ENCODE peak calls at places on chromosomes 3 and 15, in seven cellular contexts. G is H4; V is stimulated activated CD8-positive, alpha-beta memory T cell treated with anti-CD3 and anti-CD28 coated beads, Interleukin-2, amount 100 ng/mL, for 48 hours; X is MCF 10A; L is iPS-NIHi11; Z is foreskin fibroblast; A is mesothelial cell of epicardium. B is an unnamed sample.

GRCh38 chr3:185823280-185824044 is 1.4 kb downstream of the IGF2BP2 start:
- DNase-seq in G (no peak), V (no peak), X (peak), L (peak), Z (no peak), A (peak), B (peak)

GRCh38 chr15:75420698-75421097 is 30.8 kb downstream of the SIN3A start:
- DNase-seq in G (no peak), V (no peak), X (peak), L (no peak), Z (peak), A (no peak), B (no peak)

GRCh38 chr15:32717290-32718081 is at the start of gene GREM1:
- DNase-seq in G (no peak), V (no peak), X (no peak), L (peak), Z (peak), A (peak), B (peak)

GRCh38 chr3:101851833-101852232 is 2.5 kb downstream of the NFKBIZ start:
- DNase-seq in G (no peak), V (no peak), X (no peak), L (no peak), Z (no peak), A (no peak), B (no peak)

GRCh38 chr3:169399068-169399467 is 264.4 kb downstream of the MECOM start:
- DNase-seq in G (no peak), V (no peak), X (no peak), L (no peak), Z (no peak), A (no peak), B (no peak)

GRCh38 chr15:31265871-31266711 is 60.5 kb upstream of the KLF13 start:
- DNase-seq in G (peak), V (peak), X (no peak), L (no peak), Z (peak), A (no peak), B (no peak)

GRCh38 chr3:52069891-52070290 is 13.5 kb upstream of the DUSP7 start:
- DNase-seq in G (no peak), V (no peak), X (no peak), L (no peak), Z (no peak), A (no peak), B (no peak)

GRCh38 chr15:23073890-23074631 is 34.7 kb upstream of the TUBGCP5 start:
- DNase-seq in G (peak), V (no peak), X (peak), L (no peak), Z (no peak), A (no peak), B (peak)

GRCh38 chr15:41817781-41818180 is 10.1 kb upstream of the JMJD7 start:
- DNase-seq in G (no peak), V (no peak), X (no peak), L (no peak), Z (no peak), A (no peak), B (no peak)

GRCh38 chr15:31384568-31384967 is 57.9 kb downstream of the KLF13 start:
- DNase-seq in G (no peak), V (no peak), X (no peak), L (no peak), Z (no peak), A (no peak), B (no peak)

GRCh38 chr3:169298247-169298992 is 365.1 kb downstream of the MECOM start:
- DNase-seq in G (no peak), V (no peak), X (no peak), L (no peak), Z (no peak), A (no peak), B (no peak)

GRCh38 chr3:116394365-116394764 is 50.9 kb downstream of the LSAMP start:
- DNase-seq in G (no peak), V (no peak), X (peak), L (no peak), Z (no peak), A (no peak), B (peak)

GRCh38 chr15:77557178-77557960 is 75.3 kb downstream of the LINGO1 start:
- DNase-seq in G (no peak), V (no peak), X (no peak), L (no peak), Z (no peak), A (no peak), B (no peak)

GRCh38 chr15:87579537-87579936 is 677.0 kb downstream of the NTRK3 start:
- DNase-seq in G (no peak), V (no peak), X (no peak), L (no peak), Z (no peak), A (no peak), B (no peak)

GRCh38 chr3:116517308-116517707 is 72.0 kb upstream of the LSAMP start:
- DNase-seq in G (peak), V (no peak), X (peak), L (peak), Z (no peak), A (no peak), B (no peak)

B was measured in Daoy.